ENCODE peak calls at places on chromosomes 7 and 10, in nine cellular contexts. One of them, this sample, is unnamed.

GRCh38 chr7:75945297-75946168 is 30.6 kb downstream of the POR start:
- DNase-seq in fibroblast of the aortic adventitia: peak
- DNase-seq in type B pancreatic cell: no peak
- DNase-seq in GM13976: no peak
- DNase-seq in A549: no peak
- DNase-seq in Calu3: peak
- DNase-seq in heart right ventricle: no peak
- DNase-seq in coronary artery: no peak
- DNase-seq in OCI-LY7: no peak
- DNase-seq in this sample: no peak

GRCh38 chr10:131840788-131841118 is 60.1 kb upstream of the PPP2R2D start:
- DNase-seq in OCI-LY7: no peak
- DNase-seq in coronary artery: no peak
- DNase-seq in type B pancreatic cell: no peak
- DNase-seq in fibroblast of the aortic adventitia: no peak
- DNase-seq in heart right ventricle: no peak
- DNase-seq in Calu3: no peak
- DNase-seq in GM13976: no peak
- DNase-seq in A549: no peak
- DNase-seq in this sample: no peak

GRCh38 chr10:7819126-7819470 is 793 bp downstream of the TAF3 start:
- DNase-seq in A549: peak
- DNase-seq in coronary artery: no peak
- DNase-seq in heart right ventricle: no peak
- DNase-seq in GM13976: peak
- DNase-seq in type B pancreatic cell: no peak
- DNase-seq in Calu3: peak
- DNase-seq in OCI-LY7: peak
- DNase-seq in fibroblast of the aortic adventitia: peak
- DNase-seq in this sample: no peak

GRCh38 chr10:42836771-42837468 is 54.3 kb downstream of the BMS1 start:
- DNase-seq in OCI-LY7: no peak
- DNase-seq in fibroblast of the aortic adventitia: peak
- DNase-seq in coronary artery: no peak
- DNase-seq in type B pancreatic cell: no peak
- DNase-seq in A549: peak
- DNase-seq in GM13976: peak
- DNase-seq in Calu3: peak
- DNase-seq in heart right ventricle: no peak
- DNase-seq in this sample: no peak

GRCh38 chr7:122305475-122306319 is 1.1 kb upstream of the FEZF1 start:
- DNase-seq in GM13976: no peak
- DNase-seq in type B pancreatic cell: no peak
- DNase-seq in A549: no peak
- DNase-seq in heart right ventricle: no peak
- DNase-seq in fibroblast of the aortic adventitia: peak
- DNase-seq in OCI-LY7: no peak
- DNase-seq in Calu3: peak
- DNase-seq in coronary artery: no peak
- DNase-seq in this sample: no peak

GRCh38 chr10:119680050-119680449 is 28.9 kb downstream of the BAG3 start:
- DNase-seq in heart right ventricle: no peak
- DNase-seq in fibroblast of the aortic adventitia: peak
- DNase-seq in A549: peak
- DNase-seq in type B pancreatic cell: no peak
- DNase-seq in GM13976: no peak
- DNase-seq in Calu3: peak
- DNase-seq in OCI-LY7: no peak
- DNase-seq in coronary artery: no peak
- DNase-seq in this sample: no peak

GRCh38 chr10:114940735-114941134 is 2.7 kb downstream of the TRUB1 start:
- DNase-seq in OCI-LY7: no peak
- DNase-seq in coronary artery: no peak
- DNase-seq in Calu3: no peak
- DNase-seq in A549: no peak
- DNase-seq in heart right ventricle: no peak
- DNase-seq in GM13976: no peak
- DNase-seq in type B pancreatic cell: no peak
- DNase-seq in fibroblast of the aortic adventitia: peak
- DNase-seq in this sample: no peak

GRCh38 chr7:76328390-76328789 is 25.9 kb downstream of the HSPB1 start:
- DNase-seq in heart right ventricle: no peak
- DNase-seq in GM13976: no peak
- DNase-seq in Calu3: no peak
- DNase-seq in A549: no peak
- DNase-seq in type B pancreatic cell: no peak
- DNase-seq in coronary artery: no peak
- DNase-seq in OCI-LY7: no peak
- DNase-seq in fibroblast of the aortic adventitia: no peak
- DNase-seq in this sample: no peak

GRCh38 chr10:76270464-76270863 is 839.0 kb downstream of the LRMDA start:
- DNase-seq in A549: no peak
- DNase-seq in GM13976: no peak
- DNase-seq in Calu3: no peak
- DNase-seq in heart right ventricle: no peak
- DNase-seq in coronary artery: no peak
- DNase-seq in OCI-LY7: no peak
- DNase-seq in fibroblast of the aortic adventitia: no peak
- DNase-seq in type B pancreatic cell: no peak
- DNase-seq in this sample: no peak

GRCh38 chr10:9211228-9211627 is 1156.7 kb downstream of the GATA3 start:
- DNase-seq in GM13976: no peak
- DNase-seq in OCI-LY7: no peak
- DNase-seq in fibroblast of the aortic adventitia: peak
- DNase-seq in A549: no peak
- DNase-seq in Calu3: no peak
- DNase-seq in heart right ventricle: no peak
- DNase-seq in type B pancreatic cell: no peak
- DNase-seq in coronary artery: no peak
- DNase-seq in this sample: no peak

GRCh38 chr7:73770002-73770859 is at the start of gene CLDN3:
- DNase-seq in Calu3: peak
- DNase-seq in fibroblast of the aortic adventitia: no peak
- DNase-seq in A549: peak
- DNase-seq in type B pancreatic cell: peak
- DNase-seq in heart right ventricle: no peak
- DNase-seq in OCI-LY7: peak
- DNase-seq in coronary artery: no peak
- DNase-seq in GM13976: peak
- DNase-seq in this sample: peak

DNA sequence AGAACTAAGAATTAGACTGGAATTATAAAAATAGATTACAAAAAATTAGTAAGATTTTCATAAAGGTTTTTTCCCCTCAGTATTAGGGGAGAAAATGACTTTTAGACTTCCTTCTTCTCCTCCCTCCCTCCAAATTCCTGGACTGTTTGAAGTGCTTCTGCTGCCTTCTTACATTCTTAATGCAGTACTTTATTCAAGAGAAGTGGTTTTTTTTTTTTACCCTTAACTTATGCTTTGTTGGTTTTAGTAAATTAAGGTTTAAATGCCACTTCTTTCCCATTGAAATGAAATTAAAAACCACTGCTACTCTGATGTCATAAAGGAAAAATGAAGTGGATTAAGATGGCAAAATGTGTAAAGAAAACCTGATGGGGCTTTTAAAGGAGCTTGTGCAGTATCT is 140.7 kb downstream of the VTI1A start:
- DNase-seq in type B pancreatic cell: no peak
- DNase-seq in Calu3: no peak
- DNase-seq in heart right ventricle: no peak
- DNase-seq in coronary artery: no peak
- DNase-seq in A549: no peak
- DNase-seq in OCI-LY7: no peak
- DNase-seq in fibroblast of the aortic adventitia: no peak
- DNase-seq in GM13976: no peak
- DNase-seq in this sample: no peak
- TF ChIP-seq CTCF in type B pancreatic cell: no peak
- TF ChIP-seq CTCF in Calu3: no peak
- TF ChIP-seq CTCF in heart right ventricle: no peak
- TF ChIP-seq CTCF in coronary artery: no peak
- TF ChIP-seq CTCF in A549: no peak
- TF ChIP-seq CTCF in OCI-LY7: no peak
- TF ChIP-seq CTCF in fibroblast of the aortic adventitia: no peak
- TF ChIP-seq CTCF in GM13976: no peak
- TF ChIP-seq CTCF in this sample: no peak

GRCh38 chr10:21171197-21171935 is 274.3 kb upstream of the NEBL start:
- DNase-seq in Calu3: no peak
- DNase-seq in GM13976: no peak
- DNase-seq in type B pancreatic cell: no peak
- DNase-seq in fibroblast of the aortic adventitia: no peak
- DNase-seq in OCI-LY7: peak
- DNase-seq in A549: peak
- DNase-seq in heart right ventricle: no peak
- DNase-seq in coronary artery: no peak
- DNase-seq in this sample: no peak
- TF ChIP-seq CTCF in Calu3: no peak
- TF ChIP-seq CTCF in GM13976: no peak
- TF ChIP-seq CTCF in type B pancreatic cell: peak
- TF ChIP-seq CTCF in fibroblast of the aortic adventitia: peak
- TF ChIP-seq CTCF in OCI-LY7: peak
- TF ChIP-seq CTCF in A549: no peak
- TF ChIP-seq CTCF in heart right ventricle: no peak
- TF ChIP-seq CTCF in coronary artery: no peak
- TF ChIP-seq CTCF in this sample: peak

GRCh38 chr10:56823849-56824248 is 462.8 kb upstream of the ZWINT start:
- DNase-seq in heart right ventricle: no peak
- DNase-seq in coronary artery: no peak
- DNase-seq in Calu3: peak
- DNase-seq in GM13976: peak
- DNase-seq in A549: no peak
- DNase-seq in OCI-LY7: peak
- DNase-seq in type B pancreatic cell: no peak
- DNase-seq in fibroblast of the aortic adventitia: no peak
- DNase-seq in this sample: peak
- TF ChIP-seq CTCF in heart right ventricle: no peak
- TF ChIP-seq CTCF in coronary artery: no peak
- TF ChIP-seq CTCF in Calu3: peak
- TF ChIP-seq CTCF in GM13976: peak
- TF ChIP-seq CTCF in A549: no peak
- TF ChIP-seq CTCF in OCI-LY7: peak
- TF ChIP-seq CTCF in type B pancreatic cell: peak
- TF ChIP-seq CTCF in fibroblast of the aortic adventitia: no peak
- TF ChIP-seq CTCF in this sample: peak

DNA sequence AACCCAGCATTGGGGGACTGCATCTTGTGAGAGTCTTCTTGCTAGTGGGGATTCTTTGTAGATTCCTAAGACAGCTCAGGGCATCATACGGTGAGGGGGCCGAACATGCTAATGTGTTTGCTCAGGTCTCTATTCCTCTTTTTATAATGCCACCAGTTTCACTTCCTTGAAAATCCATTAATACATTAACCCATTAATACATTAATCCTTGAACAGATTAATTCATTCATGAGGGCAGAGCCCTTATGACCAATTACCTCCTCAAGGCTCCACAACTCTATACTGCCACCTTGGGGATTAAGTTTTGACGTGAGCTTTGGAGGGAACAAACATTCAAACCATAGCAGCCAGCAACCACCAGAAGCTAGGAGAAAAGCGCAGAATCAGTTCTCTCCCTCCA is 67.2 kb upstream of the POT1 start:
- DNase-seq in heart right ventricle: no peak
- DNase-seq in type B pancreatic cell: no peak
- DNase-seq in coronary artery: no peak
- DNase-seq in OCI-LY7: peak
- DNase-seq in Calu3: peak
- DNase-seq in A549: no peak
- DNase-seq in fibroblast of the aortic adventitia: peak
- DNase-seq in GM13976: no peak
- DNase-seq in this sample: peak
- TF ChIP-seq CTCF in heart right ventricle: no peak
- TF ChIP-seq CTCF in type B pancreatic cell: no peak
- TF ChIP-seq CTCF in coronary artery: no peak
- TF ChIP-seq CTCF in OCI-LY7: peak
- TF ChIP-seq CTCF in Calu3: no peak
- TF ChIP-seq CTCF in A549: peak
- TF ChIP-seq CTCF in fibroblast of the aortic adventitia: peak
- TF ChIP-seq CTCF in GM13976: no peak
- TF ChIP-seq CTCF in this sample: peak

GRCh38 chr10:72253002-72253401 is 20.7 kb upstream of the DDIT4 start:
- DNase-seq in fibroblast of the aortic adventitia: peak
- DNase-seq in A549: no peak
- DNase-seq in heart right ventricle: no peak
- DNase-seq in Calu3: no peak
- DNase-seq in type B pancreatic cell: no peak
- DNase-seq in OCI-LY7: no peak
- DNase-seq in GM13976: no peak
- DNase-seq in coronary artery: no peak
- DNase-seq in this sample: no peak

GRCh38 chr10:72251635-72252034 is 22.1 kb upstream of the DDIT4 start:
- DNase-seq in OCI-LY7: no peak
- DNase-seq in GM13976: no peak
- DNase-seq in fibroblast of the aortic adventitia: no peak
- DNase-seq in heart right ventricle: no peak
- DNase-seq in coronary artery: no peak
- DNase-seq in A549: no peak
- DNase-seq in type B pancreatic cell: no peak
- DNase-seq in Calu3: no peak
- DNase-seq in this sample: no peak

GRCh38 chr10:72255977-72256729 is 17.6 kb upstream of the DDIT4 start:
- DNase-seq in Calu3: no peak
- DNase-seq in fibroblast of the aortic adventitia: no peak
- DNase-seq in OCI-LY7: no peak
- DNase-seq in GM13976: no peak
- DNase-seq in type B pancreatic cell: no peak
- DNase-seq in A549: no peak
- DNase-seq in heart right ventricle: no peak
- DNase-seq in coronary artery: no peak
- DNase-seq in this sample: no peak

GRCh38 chr10:72257051-72257892 is 16.5 kb upstream of the DDIT4 start:
- DNase-seq in type B pancreatic cell: no peak
- DNase-seq in Calu3: no peak
- DNase-seq in A549: no peak
- DNase-seq in fibroblast of the aortic adventitia: peak
- DNase-seq in GM13976: peak
- DNase-seq in coronary artery: no peak
- DNase-seq in heart right ventricle: no peak
- DNase-seq in OCI-LY7: peak
- DNase-seq in this sample: no peak

DNA sequence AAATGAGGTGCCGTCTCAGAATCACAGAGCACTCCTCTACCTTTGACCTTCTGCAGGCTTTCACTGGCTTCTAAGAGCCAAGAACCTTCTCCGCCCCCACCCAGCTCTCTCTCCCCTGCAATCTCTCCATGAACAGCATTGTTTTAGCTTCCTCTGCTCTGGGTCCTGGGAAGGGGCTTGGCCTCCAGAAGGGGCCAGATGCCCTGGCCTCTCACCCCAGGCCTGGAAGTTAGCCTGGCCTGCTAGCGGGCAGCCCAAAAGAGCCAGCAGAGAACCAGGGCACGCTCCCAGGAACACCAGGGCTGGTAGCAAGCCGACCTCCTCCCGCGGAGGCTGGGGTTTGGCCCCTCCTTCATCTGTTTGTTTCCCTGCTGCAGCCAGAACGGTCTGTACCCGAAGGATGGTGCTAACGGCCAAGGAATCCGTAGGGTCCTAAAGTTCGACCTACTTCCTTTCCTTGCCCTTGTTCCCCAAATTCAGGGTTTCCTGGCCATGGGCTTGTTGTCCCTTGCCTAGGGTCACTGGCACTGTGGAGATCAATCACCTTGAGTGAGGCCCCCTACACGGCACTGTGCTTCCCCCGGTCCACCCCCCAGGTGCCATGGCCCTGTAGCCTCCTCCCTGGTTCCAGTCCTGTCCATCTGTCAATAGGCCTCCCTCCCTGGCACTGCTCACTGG is 18.7 kb upstream of the DDIT4 start:
- DNase-seq in Calu3: peak
- DNase-seq in heart right ventricle: peak
- DNase-seq in type B pancreatic cell: no peak
- DNase-seq in A549: peak
- DNase-seq in OCI-LY7: no peak
- DNase-seq in GM13976: peak
- DNase-seq in fibroblast of the aortic adventitia: peak
- DNase-seq in coronary artery: peak
- DNase-seq in this sample: no peak
- TF ChIP-seq CTCF in Calu3: no peak
- TF ChIP-seq CTCF in heart right ventricle: no peak
- TF ChIP-seq CTCF in type B pancreatic cell: no peak
- TF ChIP-seq CTCF in A549: no peak
- TF ChIP-seq CTCF in OCI-LY7: no peak
- TF ChIP-seq CTCF in GM13976: no peak
- TF ChIP-seq CTCF in fibroblast of the aortic adventitia: no peak
- TF ChIP-seq CTCF in coronary artery: no peak
- TF ChIP-seq CTCF in this sample: no peak

This sample was measured in GM06990.